ENCODE peak calls at places on chromosomes 6 and 20, in nine cellular contexts. Z, B, C, K, W, L, Q, R and D are unnamed samples.

GRCh38 chr20:3628502-3629314 is 34.5 kb downstream of the GFRA4 start:
- DNase-seq in Z (no peak), B (no peak), C (no peak), K (no peak), W (no peak), L (no peak), Q (no peak), R (no peak), D (no peak)

GRCh38 chr20:10985536-10985935 is 311.7 kb upstream of the JAG1 start:
- DNase-seq in Z (no peak), B (no peak), C (peak; percentile 85), K (no peak), W (no peak), L (no peak), Q (no peak), R (no peak), D (no peak)

GRCh38 chr6:48766349-48766748 is 655.4 kb upstream of the PTCHD4 start:
- DNase-seq in Z (no peak), B (no peak), C (peak; percentile 83), K (no peak), W (no peak), L (peak; percentile 29), Q (no peak), R (no peak), D (no peak)

GRCh38 chr6:168090064-168090690 is 11.2 kb upstream of the FRMD1 start:
- DNase-seq in Z (no peak), B (no peak), C (no peak), K (no peak), W (no peak), L (no peak), Q (no peak), R (no peak), D (no peak)

GRCh38 chr6:5223309-5223708 is 37.4 kb downstream of the LYRM4 start:
- DNase-seq in Z (no peak), B (no peak), C (no peak), K (no peak), W (no peak), L (no peak), Q (no peak), R (no peak), D (no peak)

GRCh38 chr6:17768388-17768787 is 61.7 kb upstream of the NUP153 start:
- DNase-seq in Z (no peak), B (no peak), C (peak; percentile 54), K (no peak), W (no peak), L (no peak), Q (no peak), R (no peak), D (no peak)

GRCh38 chr20:32432277-32432676 is 74.1 kb downstream of the ASXL1 start:
- DNase-seq in Z (peak; percentile 17), B (no peak), C (no peak), K (no peak), W (no peak), L (no peak), Q (no peak), R (no peak), D (no peak)

GRCh38 chr6:105872244-105872643 is 213.9 kb upstream of the PRDM1 start:
- DNase-seq in Z (no peak), B (no peak), C (no peak), K (no peak), W (no peak), L (no peak), Q (no peak), R (no peak), D (no peak)

GRCh38 chr6:56356431-56356830 is 109.1 kb upstream of the COL21A1 start:
- DNase-seq in Z (no peak), B (no peak), C (no peak), K (no peak), W (no peak), L (no peak), Q (no peak), R (peak; percentile 12), D (no peak)

GRCh38 chr6:28742668-28743270 is 181.0 kb downstream of the TRIM27 start:
- DNase-seq in Z (no peak), B (no peak), C (peak; percentile 86), K (no peak), W (no peak), L (no peak), Q (no peak), R (peak; percentile 84), D (peak; percentile 20)

GRCh38 chr6:155325700-155326516 is 11.6 kb upstream of the TFB1M start:
- DNase-seq in Z (no peak), B (no peak), C (no peak), K (no peak), W (no peak), L (no peak), Q (no peak), R (no peak), D (no peak)

GRCh38 chr20:51388227-51388626 is 154.3 kb downstream of the NFATC2 start:
- DNase-seq in Z (no peak), B (no peak), C (peak; percentile 56), K (no peak), W (no peak), L (no peak), Q (no peak), R (no peak), D (no peak)

GRCh38 chr20:63223826-63224207 is 7.9 kb upstream of the YTHDF1 start:
- DNase-seq in Z (no peak), B (no peak), C (no peak), K (no peak), W (no peak), L (no peak), Q (no peak), R (no peak), D (no peak)

GRCh38 chr6:170347091-170347490 is 40.5 kb downstream of the FAM120B start:
- DNase-seq in Z (peak; percentile 55), B (no peak), C (peak; percentile 10), K (no peak), W (no peak), L (no peak), Q (no peak), R (no peak), D (no peak)

GRCh38 chr20:59010995-59011873 is 4.2 kb upstream of the CTSZ start:
- DNase-seq in Z (no peak), B (no peak), C (peak; percentile 88), K (no peak), W (peak; percentile 79), L (peak; percentile 23), Q (no peak), R (no peak), D (no peak)

GRCh38 chr6:164151161-164151728 is 736.7 kb downstream of the QKI start:
- DNase-seq in Z (no peak), B (no peak), C (no peak), K (no peak), W (no peak), L (no peak), Q (no peak), R (no peak), D (no peak)

GRCh38 chr6:51323056-51323455 is 504.4 kb downstream of the TFAP2B start:
- DNase-seq in Z (no peak), B (no peak), C (no peak), K (no peak), W (no peak), L (no peak), Q (no peak), R (no peak), D (no peak)

GRCh38 chr6:89310929-89311328 is 4.2 kb downstream of the GABRR2 start:
- DNase-seq in Z (no peak), B (no peak), C (peak; percentile 66), K (no peak), W (no peak), L (no peak), Q (no peak), R (no peak), D (no peak)

GRCh38 chr20:49511788-49512525 is 29.5 kb upstream of the KCNB1 start:
- DNase-seq in Z (no peak), B (no peak), C (no peak), K (no peak), W (no peak), L (no peak), Q (no peak), R (no peak), D (no peak)

GRCh38 chr6:11977193-11977592 is 34.9 kb upstream of the HIVEP1 start:
- DNase-seq in Z (no peak), B (no peak), C (no peak), K (no peak), W (no peak), L (no peak), Q (no peak), R (no peak), D (no peak)

GRCh38 chr20:20017852-20018245 is 687 bp downstream of the NAA20 start:
- DNase-seq in Z (no peak), B (no peak), C (peak; percentile 15), K (no peak), W (no peak), L (no peak), Q (no peak), R (no peak), D (no peak)

GRCh38 chr6:170283212-170284081 is 7.4 kb downstream of the DLL1 start:
- DNase-seq in Z (no peak), B (no peak), C (no peak), K (no peak), W (no peak), L (no peak), Q (no peak), R (no peak), D (no peak)

GRCh38 chr6:154653853-154654252 is 79.4 kb upstream of the SCAF8 start:
- DNase-seq in Z (no peak), B (no peak), C (peak; percentile 94), K (no peak), W (peak; percentile 12), L (no peak), Q (no peak), R (no peak), D (no peak)